ENCODE peak calls at places on chromosome 4, in ten cellular contexts. One of them, this sample, is unnamed.

GRCh38 chr4:91837608-91838029 is 466.1 kb upstream of the GRID2 start:
- DNase-seq in activated T-cell treated with anti-CD3 and anti-CD28 coated beads for 1 hour: no peak
- DNase-seq in hypothalamus: no peak
- DNase-seq in stimulated activated CD4-positive, alpha-beta T cell treated with anti-CD3 and anti-CD28 coated beads, Interleukin-4, amount 100 ng/mL, for 48 hours: no peak
- DNase-seq in AG09309: no peak
- DNase-seq in activated naive CD4-positive, alpha-beta T cell treated with Interleukin-2 at 50 U/mL for 16 hours: no peak
- DNase-seq in H9: no peak
- DNase-seq in COR-L47: no peak
- DNase-seq in ureter: no peak
- DNase-seq in CD8-positive, alpha-beta memory T cell: no peak
- DNase-seq in this sample: no peak

GRCh38 chr4:85420831-85421230 is 54.1 kb upstream of the ARHGAP24 start:
- DNase-seq in activated T-cell treated with anti-CD3 and anti-CD28 coated beads for 1 hour: no peak
- DNase-seq in hypothalamus: no peak
- DNase-seq in stimulated activated CD4-positive, alpha-beta T cell treated with anti-CD3 and anti-CD28 coated beads, Interleukin-4, amount 100 ng/mL, for 48 hours: no peak
- DNase-seq in AG09309: no peak
- DNase-seq in activated naive CD4-positive, alpha-beta T cell treated with Interleukin-2 at 50 U/mL for 16 hours: no peak
- DNase-seq in H9: no peak
- DNase-seq in COR-L47: no peak
- DNase-seq in ureter: no peak
- DNase-seq in CD8-positive, alpha-beta memory T cell: no peak
- DNase-seq in this sample: no peak

GRCh38 chr4:162535121-162535520 is 371.3 kb upstream of the FSTL5 start:
- DNase-seq in activated T-cell treated with anti-CD3 and anti-CD28 coated beads for 1 hour: no peak
- DNase-seq in hypothalamus: no peak
- DNase-seq in stimulated activated CD4-positive, alpha-beta T cell treated with anti-CD3 and anti-CD28 coated beads, Interleukin-4, amount 100 ng/mL, for 48 hours: no peak
- DNase-seq in AG09309: no peak
- DNase-seq in activated naive CD4-positive, alpha-beta T cell treated with Interleukin-2 at 50 U/mL for 16 hours: no peak
- DNase-seq in H9: no peak
- DNase-seq in COR-L47: no peak
- DNase-seq in ureter: no peak
- DNase-seq in CD8-positive, alpha-beta memory T cell: no peak
- DNase-seq in this sample: no peak

GRCh38 chr4:69497081-69497480 is 1.4 kb upstream of the UGT2B4 start:
- DNase-seq in activated T-cell treated with anti-CD3 and anti-CD28 coated beads for 1 hour: no peak
- DNase-seq in hypothalamus: no peak
- DNase-seq in stimulated activated CD4-positive, alpha-beta T cell treated with anti-CD3 and anti-CD28 coated beads, Interleukin-4, amount 100 ng/mL, for 48 hours: no peak
- DNase-seq in AG09309: no peak
- DNase-seq in activated naive CD4-positive, alpha-beta T cell treated with Interleukin-2 at 50 U/mL for 16 hours: no peak
- DNase-seq in H9: no peak
- DNase-seq in COR-L47: no peak
- DNase-seq in ureter: no peak
- DNase-seq in CD8-positive, alpha-beta memory T cell: no peak
- DNase-seq in this sample: no peak

GRCh38 chr4:153905231-153905630 is 116.3 kb upstream of the SFRP2 start:
- DNase-seq in activated T-cell treated with anti-CD3 and anti-CD28 coated beads for 1 hour: no peak
- DNase-seq in hypothalamus: no peak
- DNase-seq in stimulated activated CD4-positive, alpha-beta T cell treated with anti-CD3 and anti-CD28 coated beads, Interleukin-4, amount 100 ng/mL, for 48 hours: no peak
- DNase-seq in AG09309: no peak
- DNase-seq in activated naive CD4-positive, alpha-beta T cell treated with Interleukin-2 at 50 U/mL for 16 hours: no peak
- DNase-seq in H9: no peak
- DNase-seq in COR-L47: no peak
- DNase-seq in ureter: no peak
- DNase-seq in CD8-positive, alpha-beta memory T cell: no peak
- DNase-seq in this sample: no peak

GRCh38 chr4:158094413-158095110 is 78.3 kb downstream of the GASK1B start:
- DNase-seq in activated T-cell treated with anti-CD3 and anti-CD28 coated beads for 1 hour: no peak
- DNase-seq in hypothalamus: no peak
- DNase-seq in stimulated activated CD4-positive, alpha-beta T cell treated with anti-CD3 and anti-CD28 coated beads, Interleukin-4, amount 100 ng/mL, for 48 hours: no peak
- DNase-seq in AG09309: no peak
- DNase-seq in activated naive CD4-positive, alpha-beta T cell treated with Interleukin-2 at 50 U/mL for 16 hours: no peak
- DNase-seq in H9: no peak
- DNase-seq in COR-L47: no peak
- DNase-seq in ureter: peak
- DNase-seq in CD8-positive, alpha-beta memory T cell: no peak
- DNase-seq in this sample: no peak

GRCh38 chr4:99679204-99679603 is 21.6 kb upstream of the C4orf54 start:
- DNase-seq in activated T-cell treated with anti-CD3 and anti-CD28 coated beads for 1 hour: no peak
- DNase-seq in hypothalamus: peak
- DNase-seq in stimulated activated CD4-positive, alpha-beta T cell treated with anti-CD3 and anti-CD28 coated beads, Interleukin-4, amount 100 ng/mL, for 48 hours: no peak
- DNase-seq in AG09309: no peak
- DNase-seq in activated naive CD4-positive, alpha-beta T cell treated with Interleukin-2 at 50 U/mL for 16 hours: no peak
- DNase-seq in H9: no peak
- DNase-seq in COR-L47: no peak
- DNase-seq in ureter: peak
- DNase-seq in CD8-positive, alpha-beta memory T cell: no peak
- DNase-seq in this sample: no peak

GRCh38 chr4:127856485-127857447 is 23.9 kb upstream of the PLK4 start:
- DNase-seq in activated T-cell treated with anti-CD3 and anti-CD28 coated beads for 1 hour: no peak
- DNase-seq in hypothalamus: no peak
- DNase-seq in stimulated activated CD4-positive, alpha-beta T cell treated with anti-CD3 and anti-CD28 coated beads, Interleukin-4, amount 100 ng/mL, for 48 hours: no peak
- DNase-seq in AG09309: peak
- DNase-seq in activated naive CD4-positive, alpha-beta T cell treated with Interleukin-2 at 50 U/mL for 16 hours: no peak
- DNase-seq in H9: no peak
- DNase-seq in COR-L47: no peak
- DNase-seq in ureter: no peak
- DNase-seq in CD8-positive, alpha-beta memory T cell: no peak
- DNase-seq in this sample: no peak

GRCh38 chr4:72971572-72971971 is 97.9 kb downstream of the COX18 start:
- DNase-seq in activated T-cell treated with anti-CD3 and anti-CD28 coated beads for 1 hour: no peak
- DNase-seq in hypothalamus: no peak
- DNase-seq in stimulated activated CD4-positive, alpha-beta T cell treated with anti-CD3 and anti-CD28 coated beads, Interleukin-4, amount 100 ng/mL, for 48 hours: no peak
- DNase-seq in AG09309: peak
- DNase-seq in activated naive CD4-positive, alpha-beta T cell treated with Interleukin-2 at 50 U/mL for 16 hours: no peak
- DNase-seq in H9: no peak
- DNase-seq in COR-L47: no peak
- DNase-seq in ureter: no peak
- DNase-seq in CD8-positive, alpha-beta memory T cell: no peak
- DNase-seq in this sample: no peak

GRCh38 chr4:2798399-2799301 is 5.8 kb downstream of the SH3BP2 start:
- DNase-seq in activated T-cell treated with anti-CD3 and anti-CD28 coated beads for 1 hour: no peak
- DNase-seq in hypothalamus: peak
- DNase-seq in stimulated activated CD4-positive, alpha-beta T cell treated with anti-CD3 and anti-CD28 coated beads, Interleukin-4, amount 100 ng/mL, for 48 hours: peak
- DNase-seq in AG09309: no peak
- DNase-seq in activated naive CD4-positive, alpha-beta T cell treated with Interleukin-2 at 50 U/mL for 16 hours: peak
- DNase-seq in H9: no peak
- DNase-seq in COR-L47: no peak
- DNase-seq in ureter: peak
- DNase-seq in CD8-positive, alpha-beta memory T cell: no peak
- DNase-seq in this sample: no peak

GRCh38 chr4:17094209-17094608 is 195.8 kb upstream of the LDB2 start:
- DNase-seq in activated T-cell treated with anti-CD3 and anti-CD28 coated beads for 1 hour: no peak
- DNase-seq in hypothalamus: no peak
- DNase-seq in stimulated activated CD4-positive, alpha-beta T cell treated with anti-CD3 and anti-CD28 coated beads, Interleukin-4, amount 100 ng/mL, for 48 hours: no peak
- DNase-seq in AG09309: no peak
- DNase-seq in activated naive CD4-positive, alpha-beta T cell treated with Interleukin-2 at 50 U/mL for 16 hours: no peak
- DNase-seq in H9: no peak
- DNase-seq in COR-L47: no peak
- DNase-seq in ureter: no peak
- DNase-seq in CD8-positive, alpha-beta memory T cell: no peak
- DNase-seq in this sample: no peak

GRCh38 chr4:47718691-47719090 is 119.2 kb downstream of the CORIN start:
- DNase-seq in activated T-cell treated with anti-CD3 and anti-CD28 coated beads for 1 hour: no peak
- DNase-seq in hypothalamus: no peak
- DNase-seq in stimulated activated CD4-positive, alpha-beta T cell treated with anti-CD3 and anti-CD28 coated beads, Interleukin-4, amount 100 ng/mL, for 48 hours: no peak
- DNase-seq in AG09309: no peak
- DNase-seq in activated naive CD4-positive, alpha-beta T cell treated with Interleukin-2 at 50 U/mL for 16 hours: no peak
- DNase-seq in H9: no peak
- DNase-seq in COR-L47: no peak
- DNase-seq in ureter: no peak
- DNase-seq in CD8-positive, alpha-beta memory T cell: no peak
- DNase-seq in this sample: no peak

GRCh38 chr4:156193116-156193515 is 239.4 kb upstream of the CTSO start:
- DNase-seq in activated T-cell treated with anti-CD3 and anti-CD28 coated beads for 1 hour: no peak
- DNase-seq in hypothalamus: no peak
- DNase-seq in stimulated activated CD4-positive, alpha-beta T cell treated with anti-CD3 and anti-CD28 coated beads, Interleukin-4, amount 100 ng/mL, for 48 hours: no peak
- DNase-seq in AG09309: no peak
- DNase-seq in activated naive CD4-positive, alpha-beta T cell treated with Interleukin-2 at 50 U/mL for 16 hours: no peak
- DNase-seq in H9: no peak
- DNase-seq in COR-L47: no peak
- DNase-seq in ureter: no peak
- DNase-seq in CD8-positive, alpha-beta memory T cell: no peak
- DNase-seq in this sample: no peak

GRCh38 chr4:43331226-43332078 is 438.9 kb downstream of the GRXCR1 start:
- DNase-seq in activated T-cell treated with anti-CD3 and anti-CD28 coated beads for 1 hour: no peak
- DNase-seq in hypothalamus: no peak
- DNase-seq in stimulated activated CD4-positive, alpha-beta T cell treated with anti-CD3 and anti-CD28 coated beads, Interleukin-4, amount 100 ng/mL, for 48 hours: no peak
- DNase-seq in AG09309: no peak
- DNase-seq in activated naive CD4-positive, alpha-beta T cell treated with Interleukin-2 at 50 U/mL for 16 hours: no peak
- DNase-seq in H9: no peak
- DNase-seq in COR-L47: no peak
- DNase-seq in ureter: no peak
- DNase-seq in CD8-positive, alpha-beta memory T cell: no peak
- DNase-seq in this sample: no peak

GRCh38 chr4:125357675-125358074 is 42.9 kb downstream of the FAT4 start:
- DNase-seq in activated T-cell treated with anti-CD3 and anti-CD28 coated beads for 1 hour: no peak
- DNase-seq in hypothalamus: no peak
- DNase-seq in stimulated activated CD4-positive, alpha-beta T cell treated with anti-CD3 and anti-CD28 coated beads, Interleukin-4, amount 100 ng/mL, for 48 hours: no peak
- DNase-seq in AG09309: no peak
- DNase-seq in activated naive CD4-positive, alpha-beta T cell treated with Interleukin-2 at 50 U/mL for 16 hours: no peak
- DNase-seq in H9: peak
- DNase-seq in COR-L47: no peak
- DNase-seq in ureter: no peak
- DNase-seq in CD8-positive, alpha-beta memory T cell: no peak
- DNase-seq in this sample: no peak

GRCh38 chr4:168484626-168485025 is 4.3 kb upstream of the DDX60L start:
- DNase-seq in activated T-cell treated with anti-CD3 and anti-CD28 coated beads for 1 hour: no peak
- DNase-seq in hypothalamus: no peak
- DNase-seq in stimulated activated CD4-positive, alpha-beta T cell treated with anti-CD3 and anti-CD28 coated beads, Interleukin-4, amount 100 ng/mL, for 48 hours: no peak
- DNase-seq in AG09309: peak
- DNase-seq in activated naive CD4-positive, alpha-beta T cell treated with Interleukin-2 at 50 U/mL for 16 hours: no peak
- DNase-seq in H9: no peak
- DNase-seq in COR-L47: no peak
- DNase-seq in ureter: no peak
- DNase-seq in CD8-positive, alpha-beta memory T cell: no peak
- DNase-seq in this sample: no peak

GRCh38 chr4:99219072-99219471 is at the start of gene ADH6:
- DNase-seq in activated T-cell treated with anti-CD3 and anti-CD28 coated beads for 1 hour: no peak
- DNase-seq in hypothalamus: no peak
- DNase-seq in stimulated activated CD4-positive, alpha-beta T cell treated with anti-CD3 and anti-CD28 coated beads, Interleukin-4, amount 100 ng/mL, for 48 hours: no peak
- DNase-seq in AG09309: no peak
- DNase-seq in activated naive CD4-positive, alpha-beta T cell treated with Interleukin-2 at 50 U/mL for 16 hours: no peak
- DNase-seq in H9: no peak
- DNase-seq in COR-L47: no peak
- DNase-seq in ureter: no peak
- DNase-seq in CD8-positive, alpha-beta memory T cell: no peak
- DNase-seq in this sample: no peak

GRCh38 chr4:7189475-7190277 is 2.7 kb upstream of the SORCS2 start:
- DNase-seq in activated T-cell treated with anti-CD3 and anti-CD28 coated beads for 1 hour: no peak
- DNase-seq in hypothalamus: no peak
- DNase-seq in stimulated activated CD4-positive, alpha-beta T cell treated with anti-CD3 and anti-CD28 coated beads, Interleukin-4, amount 100 ng/mL, for 48 hours: no peak
- DNase-seq in AG09309: no peak
- DNase-seq in activated naive CD4-positive, alpha-beta T cell treated with Interleukin-2 at 50 U/mL for 16 hours: no peak
- DNase-seq in H9: peak
- DNase-seq in COR-L47: no peak
- DNase-seq in ureter: peak
- DNase-seq in CD8-positive, alpha-beta memory T cell: no peak
- DNase-seq in this sample: no peak

GRCh38 chr4:183716302-183716701 is 57.2 kb downstream of the TRAPPC11 start:
- DNase-seq in activated T-cell treated with anti-CD3 and anti-CD28 coated beads for 1 hour: no peak
- DNase-seq in hypothalamus: no peak
- DNase-seq in stimulated activated CD4-positive, alpha-beta T cell treated with anti-CD3 and anti-CD28 coated beads, Interleukin-4, amount 100 ng/mL, for 48 hours: no peak
- DNase-seq in AG09309: no peak
- DNase-seq in activated naive CD4-positive, alpha-beta T cell treated with Interleukin-2 at 50 U/mL for 16 hours: no peak
- DNase-seq in H9: no peak
- DNase-seq in COR-L47: no peak
- DNase-seq in ureter: no peak
- DNase-seq in CD8-positive, alpha-beta memory T cell: no peak
- DNase-seq in this sample: no peak

GRCh38 chr4:14984452-14984851 is 17.8 kb upstream of the CPEB2 start:
- DNase-seq in activated T-cell treated with anti-CD3 and anti-CD28 coated beads for 1 hour: no peak
- DNase-seq in hypothalamus: no peak
- DNase-seq in stimulated activated CD4-positive, alpha-beta T cell treated with anti-CD3 and anti-CD28 coated beads, Interleukin-4, amount 100 ng/mL, for 48 hours: no peak
- DNase-seq in AG09309: no peak
- DNase-seq in activated naive CD4-positive, alpha-beta T cell treated with Interleukin-2 at 50 U/mL for 16 hours: no peak
- DNase-seq in H9: no peak
- DNase-seq in COR-L47: no peak
- DNase-seq in ureter: no peak
- DNase-seq in CD8-positive, alpha-beta memory T cell: no peak
- DNase-seq in this sample: no peak

GRCh38 chr4:101667348-101667747 is 123.2 kb upstream of the BANK1 start:
- DNase-seq in activated T-cell treated with anti-CD3 and anti-CD28 coated beads for 1 hour: no peak
- DNase-seq in hypothalamus: no peak
- DNase-seq in stimulated activated CD4-positive, alpha-beta T cell treated with anti-CD3 and anti-CD28 coated beads, Interleukin-4, amount 100 ng/mL, for 48 hours: no peak
- DNase-seq in AG09309: no peak
- DNase-seq in activated naive CD4-positive, alpha-beta T cell treated with Interleukin-2 at 50 U/mL for 16 hours: no peak
- DNase-seq in H9: no peak
- DNase-seq in COR-L47: no peak
- DNase-seq in ureter: no peak
- DNase-seq in CD8-positive, alpha-beta memory T cell: no peak
- DNase-seq in this sample: no peak

GRCh38 chr4:188942606-188943005 is 803.4 kb downstream of the TRIML1 start:
- DNase-seq in activated T-cell treated with anti-CD3 and anti-CD28 coated beads for 1 hour: no peak
- DNase-seq in hypothalamus: no peak
- DNase-seq in stimulated activated CD4-positive, alpha-beta T cell treated with anti-CD3 and anti-CD28 coated beads, Interleukin-4, amount 100 ng/mL, for 48 hours: no peak
- DNase-seq in AG09309: no peak
- DNase-seq in activated naive CD4-positive, alpha-beta T cell treated with Interleukin-2 at 50 U/mL for 16 hours: no peak
- DNase-seq in H9: no peak
- DNase-seq in COR-L47: no peak
- DNase-seq in ureter: no peak
- DNase-seq in CD8-positive, alpha-beta memory T cell: no peak
- DNase-seq in this sample: no peak

GRCh38 chr4:21901831-21902230 is 46.7 kb downstream of the KCNIP4 start:
- DNase-seq in activated T-cell treated with anti-CD3 and anti-CD28 coated beads for 1 hour: no peak
- DNase-seq in hypothalamus: no peak
- DNase-seq in stimulated activated CD4-positive, alpha-beta T cell treated with anti-CD3 and anti-CD28 coated beads, Interleukin-4, amount 100 ng/mL, for 48 hours: no peak
- DNase-seq in AG09309: peak
- DNase-seq in activated naive CD4-positive, alpha-beta T cell treated with Interleukin-2 at 50 U/mL for 16 hours: no peak
- DNase-seq in H9: no peak
- DNase-seq in COR-L47: no peak
- DNase-seq in ureter: no peak
- DNase-seq in CD8-positive, alpha-beta memory T cell: no peak
- DNase-seq in this sample: no peak

GRCh38 chr4:183571350-183572076 is 66.7 kb downstream of the ING2 start:
- DNase-seq in activated T-cell treated with anti-CD3 and anti-CD28 coated beads for 1 hour: no peak
- DNase-seq in hypothalamus: peak
- DNase-seq in stimulated activated CD4-positive, alpha-beta T cell treated with anti-CD3 and anti-CD28 coated beads, Interleukin-4, amount 100 ng/mL, for 48 hours: no peak
- DNase-seq in AG09309: no peak
- DNase-seq in activated naive CD4-positive, alpha-beta T cell treated with Interleukin-2 at 50 U/mL for 16 hours: no peak
- DNase-seq in H9: no peak
- DNase-seq in COR-L47: peak
- DNase-seq in ureter: peak
- DNase-seq in CD8-positive, alpha-beta memory T cell: no peak
- DNase-seq in this sample: no peak

GRCh38 chr4:176236909-176237308 is 32.1 kb downstream of the ASB5 start:
- DNase-seq in activated T-cell treated with anti-CD3 and anti-CD28 coated beads for 1 hour: no peak
- DNase-seq in hypothalamus: no peak
- DNase-seq in stimulated activated CD4-positive, alpha-beta T cell treated with anti-CD3 and anti-CD28 coated beads, Interleukin-4, amount 100 ng/mL, for 48 hours: no peak
- DNase-seq in AG09309: no peak
- DNase-seq in activated naive CD4-positive, alpha-beta T cell treated with Interleukin-2 at 50 U/mL for 16 hours: no peak
- DNase-seq in H9: no peak
- DNase-seq in COR-L47: no peak
- DNase-seq in ureter: no peak
- DNase-seq in CD8-positive, alpha-beta memory T cell: no peak
- DNase-seq in this sample: no peak

GRCh38 chr4:99021386-99021785 is 25.9 kb downstream of the METAP1 start:
- DNase-seq in activated T-cell treated with anti-CD3 and anti-CD28 coated beads for 1 hour: no peak
- DNase-seq in hypothalamus: no peak
- DNase-seq in stimulated activated CD4-positive, alpha-beta T cell treated with anti-CD3 and anti-CD28 coated beads, Interleukin-4, amount 100 ng/mL, for 48 hours: no peak
- DNase-seq in AG09309: no peak
- DNase-seq in activated naive CD4-positive, alpha-beta T cell treated with Interleukin-2 at 50 U/mL for 16 hours: no peak
- DNase-seq in H9: no peak
- DNase-seq in COR-L47: no peak
- DNase-seq in ureter: no peak
- DNase-seq in CD8-positive, alpha-beta memory T cell: no peak
- DNase-seq in this sample: no peak

GRCh38 chr4:35102111-35102510 is 1142.2 kb downstream of the ARAP2 start:
- DNase-seq in activated T-cell treated with anti-CD3 and anti-CD28 coated beads for 1 hour: no peak
- DNase-seq in hypothalamus: no peak
- DNase-seq in stimulated activated CD4-positive, alpha-beta T cell treated with anti-CD3 and anti-CD28 coated beads, Interleukin-4, amount 100 ng/mL, for 48 hours: no peak
- DNase-seq in AG09309: no peak
- DNase-seq in activated naive CD4-positive, alpha-beta T cell treated with Interleukin-2 at 50 U/mL for 16 hours: no peak
- DNase-seq in H9: no peak
- DNase-seq in COR-L47: no peak
- DNase-seq in ureter: no peak
- DNase-seq in CD8-positive, alpha-beta memory T cell: no peak
- DNase-seq in this sample: no peak

GRCh38 chr4:162497564-162498167 is 333.9 kb upstream of the FSTL5 start:
- DNase-seq in activated T-cell treated with anti-CD3 and anti-CD28 coated beads for 1 hour: no peak
- DNase-seq in hypothalamus: no peak
- DNase-seq in stimulated activated CD4-positive, alpha-beta T cell treated with anti-CD3 and anti-CD28 coated beads, Interleukin-4, amount 100 ng/mL, for 48 hours: no peak
- DNase-seq in AG09309: peak
- DNase-seq in activated naive CD4-positive, alpha-beta T cell treated with Interleukin-2 at 50 U/mL for 16 hours: no peak
- DNase-seq in H9: no peak
- DNase-seq in COR-L47: peak
- DNase-seq in ureter: no peak
- DNase-seq in CD8-positive, alpha-beta memory T cell: no peak
- DNase-seq in this sample: no peak

This sample was measured in T-helper 1 cell.